ENCODE peak calls at places on chromosome 13, in eight cellular contexts. One of them, this sample, is unnamed.

GRCh38 chr13:26540319-26540718 is 17.2 kb upstream of the WASF3 start:
- DNase-seq in aorta: no peak
- DNase-seq in left lung: no peak
- DNase-seq in small intestine: no peak
- DNase-seq in stimulated activated CD4-positive, alpha-beta T cell treated with anti-CD3 and anti-CD28 coated beads, Interleukin-2, amount 100 ng/mL, for 24 hours: no peak
- DNase-seq in activated CD4-positive, alpha-beta T cell treated with anti-CD3 and anti-CD28 coated beads for 48 hours: no peak
- DNase-seq in stimulated activated CD8-positive, alpha-beta memory T cell treated with anti-CD3 and anti-CD28 coated beads, Interleukin-15, amount 100 ng/mL, for 48 hours: no peak
- DNase-seq in activated T-cell treated with anti-CD3 and anti-CD28 coated beads for 4 hours: no peak
- DNase-seq in this sample: no peak

GRCh38 chr13:75637101-75637774 is 1.1 kb downstream of the LMO7 start:
- DNase-seq in aorta: no peak
- DNase-seq in left lung: no peak
- DNase-seq in small intestine: no peak
- DNase-seq in stimulated activated CD4-positive, alpha-beta T cell treated with anti-CD3 and anti-CD28 coated beads, Interleukin-2, amount 100 ng/mL, for 24 hours: no peak
- DNase-seq in activated CD4-positive, alpha-beta T cell treated with anti-CD3 and anti-CD28 coated beads for 48 hours: no peak
- DNase-seq in stimulated activated CD8-positive, alpha-beta memory T cell treated with anti-CD3 and anti-CD28 coated beads, Interleukin-15, amount 100 ng/mL, for 48 hours: no peak
- DNase-seq in activated T-cell treated with anti-CD3 and anti-CD28 coated beads for 4 hours: no peak
- DNase-seq in this sample: no peak

GRCh38 chr13:74250738-74251190 is 116.6 kb upstream of the KLF12 start:
- DNase-seq in aorta: no peak
- DNase-seq in left lung: no peak
- DNase-seq in small intestine: no peak
- DNase-seq in stimulated activated CD4-positive, alpha-beta T cell treated with anti-CD3 and anti-CD28 coated beads, Interleukin-2, amount 100 ng/mL, for 24 hours: no peak
- DNase-seq in activated CD4-positive, alpha-beta T cell treated with anti-CD3 and anti-CD28 coated beads for 48 hours: no peak
- DNase-seq in stimulated activated CD8-positive, alpha-beta memory T cell treated with anti-CD3 and anti-CD28 coated beads, Interleukin-15, amount 100 ng/mL, for 48 hours: no peak
- DNase-seq in activated T-cell treated with anti-CD3 and anti-CD28 coated beads for 4 hours: no peak
- DNase-seq in this sample: no peak

GRCh38 chr13:32878172-32878571 is 138.1 kb upstream of the KL start:
- DNase-seq in aorta: no peak
- DNase-seq in left lung: no peak
- DNase-seq in small intestine: no peak
- DNase-seq in stimulated activated CD4-positive, alpha-beta T cell treated with anti-CD3 and anti-CD28 coated beads, Interleukin-2, amount 100 ng/mL, for 24 hours: no peak
- DNase-seq in activated CD4-positive, alpha-beta T cell treated with anti-CD3 and anti-CD28 coated beads for 48 hours: no peak
- DNase-seq in stimulated activated CD8-positive, alpha-beta memory T cell treated with anti-CD3 and anti-CD28 coated beads, Interleukin-15, amount 100 ng/mL, for 48 hours: no peak
- DNase-seq in activated T-cell treated with anti-CD3 and anti-CD28 coated beads for 4 hours: no peak
- DNase-seq in this sample: no peak

GRCh38 chr13:31122544-31123260 is 39.0 kb downstream of the HSPH1 start:
- DNase-seq in aorta: no peak
- DNase-seq in left lung: no peak
- DNase-seq in small intestine: no peak
- DNase-seq in stimulated activated CD4-positive, alpha-beta T cell treated with anti-CD3 and anti-CD28 coated beads, Interleukin-2, amount 100 ng/mL, for 24 hours: no peak
- DNase-seq in activated CD4-positive, alpha-beta T cell treated with anti-CD3 and anti-CD28 coated beads for 48 hours: no peak
- DNase-seq in stimulated activated CD8-positive, alpha-beta memory T cell treated with anti-CD3 and anti-CD28 coated beads, Interleukin-15, amount 100 ng/mL, for 48 hours: no peak
- DNase-seq in activated T-cell treated with anti-CD3 and anti-CD28 coated beads for 4 hours: no peak
- DNase-seq in this sample: no peak

GRCh38 chr13:101325423-101325822 is 90.9 kb downstream of the NALCN start:
- DNase-seq in aorta: no peak
- DNase-seq in left lung: no peak
- DNase-seq in small intestine: no peak
- DNase-seq in stimulated activated CD4-positive, alpha-beta T cell treated with anti-CD3 and anti-CD28 coated beads, Interleukin-2, amount 100 ng/mL, for 24 hours: no peak
- DNase-seq in activated CD4-positive, alpha-beta T cell treated with anti-CD3 and anti-CD28 coated beads for 48 hours: no peak
- DNase-seq in stimulated activated CD8-positive, alpha-beta memory T cell treated with anti-CD3 and anti-CD28 coated beads, Interleukin-15, amount 100 ng/mL, for 48 hours: no peak
- DNase-seq in activated T-cell treated with anti-CD3 and anti-CD28 coated beads for 4 hours: no peak
- DNase-seq in this sample: no peak

GRCh38 chr13:74708629-74709028 is 574.4 kb upstream of the KLF12 start:
- DNase-seq in aorta: no peak
- DNase-seq in left lung: no peak
- DNase-seq in small intestine: no peak
- DNase-seq in stimulated activated CD4-positive, alpha-beta T cell treated with anti-CD3 and anti-CD28 coated beads, Interleukin-2, amount 100 ng/mL, for 24 hours: no peak
- DNase-seq in activated CD4-positive, alpha-beta T cell treated with anti-CD3 and anti-CD28 coated beads for 48 hours: no peak
- DNase-seq in stimulated activated CD8-positive, alpha-beta memory T cell treated with anti-CD3 and anti-CD28 coated beads, Interleukin-15, amount 100 ng/mL, for 48 hours: no peak
- DNase-seq in activated T-cell treated with anti-CD3 and anti-CD28 coated beads for 4 hours: no peak
- DNase-seq in this sample: no peak

GRCh38 chr13:23322353-23323336 is 110.9 kb downstream of the SACS start:
- DNase-seq in aorta: no peak
- DNase-seq in left lung: no peak
- DNase-seq in small intestine: no peak
- DNase-seq in stimulated activated CD4-positive, alpha-beta T cell treated with anti-CD3 and anti-CD28 coated beads, Interleukin-2, amount 100 ng/mL, for 24 hours: peak; percentile 4
- DNase-seq in activated CD4-positive, alpha-beta T cell treated with anti-CD3 and anti-CD28 coated beads for 48 hours: no peak
- DNase-seq in stimulated activated CD8-positive, alpha-beta memory T cell treated with anti-CD3 and anti-CD28 coated beads, Interleukin-15, amount 100 ng/mL, for 48 hours: no peak
- DNase-seq in activated T-cell treated with anti-CD3 and anti-CD28 coated beads for 4 hours: no peak
- DNase-seq in this sample: no peak

GRCh38 chr13:82758056-82758455 is 1124.2 kb downstream of the SLITRK1 start:
- DNase-seq in aorta: no peak
- DNase-seq in left lung: no peak
- DNase-seq in small intestine: no peak
- DNase-seq in stimulated activated CD4-positive, alpha-beta T cell treated with anti-CD3 and anti-CD28 coated beads, Interleukin-2, amount 100 ng/mL, for 24 hours: no peak
- DNase-seq in activated CD4-positive, alpha-beta T cell treated with anti-CD3 and anti-CD28 coated beads for 48 hours: no peak
- DNase-seq in stimulated activated CD8-positive, alpha-beta memory T cell treated with anti-CD3 and anti-CD28 coated beads, Interleukin-15, amount 100 ng/mL, for 48 hours: no peak
- DNase-seq in activated T-cell treated with anti-CD3 and anti-CD28 coated beads for 4 hours: no peak
- DNase-seq in this sample: no peak

GRCh38 chr13:80598189-80598588 is 257.3 kb upstream of the SPRY2 start:
- DNase-seq in aorta: no peak
- DNase-seq in left lung: no peak
- DNase-seq in small intestine: no peak
- DNase-seq in stimulated activated CD4-positive, alpha-beta T cell treated with anti-CD3 and anti-CD28 coated beads, Interleukin-2, amount 100 ng/mL, for 24 hours: no peak
- DNase-seq in activated CD4-positive, alpha-beta T cell treated with anti-CD3 and anti-CD28 coated beads for 48 hours: no peak
- DNase-seq in stimulated activated CD8-positive, alpha-beta memory T cell treated with anti-CD3 and anti-CD28 coated beads, Interleukin-15, amount 100 ng/mL, for 48 hours: no peak
- DNase-seq in activated T-cell treated with anti-CD3 and anti-CD28 coated beads for 4 hours: no peak
- DNase-seq in this sample: no peak

GRCh38 chr13:31179241-31179640 is 17.5 kb upstream of the HSPH1 start:
- DNase-seq in aorta: no peak
- DNase-seq in left lung: no peak
- DNase-seq in small intestine: no peak
- DNase-seq in stimulated activated CD4-positive, alpha-beta T cell treated with anti-CD3 and anti-CD28 coated beads, Interleukin-2, amount 100 ng/mL, for 24 hours: no peak
- DNase-seq in activated CD4-positive, alpha-beta T cell treated with anti-CD3 and anti-CD28 coated beads for 48 hours: no peak
- DNase-seq in stimulated activated CD8-positive, alpha-beta memory T cell treated with anti-CD3 and anti-CD28 coated beads, Interleukin-15, amount 100 ng/mL, for 48 hours: no peak
- DNase-seq in activated T-cell treated with anti-CD3 and anti-CD28 coated beads for 4 hours: no peak
- DNase-seq in this sample: no peak

GRCh38 chr13:44362394-44363040 is 11.1 kb upstream of the SERP2 start:
- DNase-seq in aorta: no peak
- DNase-seq in left lung: no peak
- DNase-seq in small intestine: no peak
- DNase-seq in stimulated activated CD4-positive, alpha-beta T cell treated with anti-CD3 and anti-CD28 coated beads, Interleukin-2, amount 100 ng/mL, for 24 hours: no peak
- DNase-seq in activated CD4-positive, alpha-beta T cell treated with anti-CD3 and anti-CD28 coated beads for 48 hours: no peak
- DNase-seq in stimulated activated CD8-positive, alpha-beta memory T cell treated with anti-CD3 and anti-CD28 coated beads, Interleukin-15, amount 100 ng/mL, for 48 hours: no peak
- DNase-seq in activated T-cell treated with anti-CD3 and anti-CD28 coated beads for 4 hours: no peak
- DNase-seq in this sample: no peak

GRCh38 chr13:48160879-48161278 is 66.0 kb upstream of the MED4 start:
- DNase-seq in aorta: no peak
- DNase-seq in left lung: no peak
- DNase-seq in small intestine: no peak
- DNase-seq in stimulated activated CD4-positive, alpha-beta T cell treated with anti-CD3 and anti-CD28 coated beads, Interleukin-2, amount 100 ng/mL, for 24 hours: peak; percentile 24
- DNase-seq in activated CD4-positive, alpha-beta T cell treated with anti-CD3 and anti-CD28 coated beads for 48 hours: no peak
- DNase-seq in stimulated activated CD8-positive, alpha-beta memory T cell treated with anti-CD3 and anti-CD28 coated beads, Interleukin-15, amount 100 ng/mL, for 48 hours: no peak
- DNase-seq in activated T-cell treated with anti-CD3 and anti-CD28 coated beads for 4 hours: no peak
- DNase-seq in this sample: no peak

GRCh38 chr13:26998265-26998664 is 173.3 kb downstream of the USP12 start:
- DNase-seq in aorta: no peak
- DNase-seq in left lung: no peak
- DNase-seq in small intestine: no peak
- DNase-seq in stimulated activated CD4-positive, alpha-beta T cell treated with anti-CD3 and anti-CD28 coated beads, Interleukin-2, amount 100 ng/mL, for 24 hours: no peak
- DNase-seq in activated CD4-positive, alpha-beta T cell treated with anti-CD3 and anti-CD28 coated beads for 48 hours: no peak
- DNase-seq in stimulated activated CD8-positive, alpha-beta memory T cell treated with anti-CD3 and anti-CD28 coated beads, Interleukin-15, amount 100 ng/mL, for 48 hours: no peak
- DNase-seq in activated T-cell treated with anti-CD3 and anti-CD28 coated beads for 4 hours: no peak
- DNase-seq in this sample: no peak

GRCh38 chr13:66265446-66265845 is 964.7 kb downstream of the PCDH9 start:
- DNase-seq in aorta: no peak
- DNase-seq in left lung: no peak
- DNase-seq in small intestine: no peak
- DNase-seq in stimulated activated CD4-positive, alpha-beta T cell treated with anti-CD3 and anti-CD28 coated beads, Interleukin-2, amount 100 ng/mL, for 24 hours: no peak
- DNase-seq in activated CD4-positive, alpha-beta T cell treated with anti-CD3 and anti-CD28 coated beads for 48 hours: no peak
- DNase-seq in stimulated activated CD8-positive, alpha-beta memory T cell treated with anti-CD3 and anti-CD28 coated beads, Interleukin-15, amount 100 ng/mL, for 48 hours: no peak
- DNase-seq in activated T-cell treated with anti-CD3 and anti-CD28 coated beads for 4 hours: no peak
- DNase-seq in this sample: no peak

GRCh38 chr13:109735567-109735966 is 50.8 kb downstream of the IRS2 start:
- DNase-seq in aorta: no peak
- DNase-seq in left lung: no peak
- DNase-seq in small intestine: no peak
- DNase-seq in stimulated activated CD4-positive, alpha-beta T cell treated with anti-CD3 and anti-CD28 coated beads, Interleukin-2, amount 100 ng/mL, for 24 hours: no peak
- DNase-seq in activated CD4-positive, alpha-beta T cell treated with anti-CD3 and anti-CD28 coated beads for 48 hours: no peak
- DNase-seq in stimulated activated CD8-positive, alpha-beta memory T cell treated with anti-CD3 and anti-CD28 coated beads, Interleukin-15, amount 100 ng/mL, for 48 hours: no peak
- DNase-seq in activated T-cell treated with anti-CD3 and anti-CD28 coated beads for 4 hours: no peak
- DNase-seq in this sample: no peak

GRCh38 chr13:83121904-83122303 is 760.4 kb downstream of the SLITRK1 start:
- DNase-seq in aorta: no peak
- DNase-seq in left lung: no peak
- DNase-seq in small intestine: no peak
- DNase-seq in stimulated activated CD4-positive, alpha-beta T cell treated with anti-CD3 and anti-CD28 coated beads, Interleukin-2, amount 100 ng/mL, for 24 hours: no peak
- DNase-seq in activated CD4-positive, alpha-beta T cell treated with anti-CD3 and anti-CD28 coated beads for 48 hours: no peak
- DNase-seq in stimulated activated CD8-positive, alpha-beta memory T cell treated with anti-CD3 and anti-CD28 coated beads, Interleukin-15, amount 100 ng/mL, for 48 hours: no peak
- DNase-seq in activated T-cell treated with anti-CD3 and anti-CD28 coated beads for 4 hours: no peak
- DNase-seq in this sample: no peak